ENCODE peak calls at places on chromosome 3, in nine cellular contexts. One of them, this sample, is unnamed. For H3K36me3, the result is how much of the 10 kb centered on the place peaks cover.

GRCh38 chr3:153669527-153669926 is 451.7 kb upstream of the ARHGEF26 start:
- DNase-seq in Peyer's patch: no peak
- DNase-seq in cardiac muscle cell: no peak
- DNase-seq in SK-N-SH: no peak
- DNase-seq in upper lobe of left lung: no peak
- DNase-seq in pancreas: no peak
- DNase-seq in neural progenitor cell: no peak
- DNase-seq in SJSA1: no peak
- DNase-seq in transverse colon: no peak
- DNase-seq in this sample: no peak

GRCh38 chr3:117036259-117036799 is 326.8 kb downstream of the TUSC7 start:
- DNase-seq in Peyer's patch: peak
- DNase-seq in cardiac muscle cell: peak
- DNase-seq in SK-N-SH: peak
- DNase-seq in upper lobe of left lung: no peak
- DNase-seq in pancreas: no peak
- DNase-seq in neural progenitor cell: no peak
- DNase-seq in SJSA1: peak
- DNase-seq in transverse colon: peak
- DNase-seq in this sample: no peak

GRCh38 chr3:120460862-120461261 is 10.1 kb upstream of the FSTL1 start:
- DNase-seq in Peyer's patch: no peak
- DNase-seq in cardiac muscle cell: no peak
- DNase-seq in SK-N-SH: no peak
- DNase-seq in upper lobe of left lung: no peak
- DNase-seq in pancreas: no peak
- DNase-seq in neural progenitor cell: no peak
- DNase-seq in SJSA1: no peak
- DNase-seq in transverse colon: no peak
- DNase-seq in this sample: no peak

GRCh38 chr3:3366391-3366790 is 186.9 kb upstream of the CRBN start:
- DNase-seq in Peyer's patch: no peak
- DNase-seq in cardiac muscle cell: no peak
- DNase-seq in SK-N-SH: no peak
- DNase-seq in upper lobe of left lung: no peak
- DNase-seq in pancreas: no peak
- DNase-seq in neural progenitor cell: no peak
- DNase-seq in SJSA1: no peak
- DNase-seq in transverse colon: no peak
- DNase-seq in this sample: no peak

GRCh38 chr3:176939022-176939817 is 258.1 kb downstream of the TBL1XR1 start:
- DNase-seq in Peyer's patch: peak
- DNase-seq in cardiac muscle cell: peak
- DNase-seq in SK-N-SH: peak
- DNase-seq in upper lobe of left lung: no peak
- DNase-seq in pancreas: no peak
- DNase-seq in neural progenitor cell: peak
- DNase-seq in SJSA1: peak
- DNase-seq in transverse colon: peak
- DNase-seq in this sample: peak

GRCh38 chr3:139561959-139562676 is 22.6 kb upstream of the RBP1 start:
- DNase-seq in Peyer's patch: peak
- DNase-seq in cardiac muscle cell: peak
- DNase-seq in SK-N-SH: peak
- DNase-seq in upper lobe of left lung: no peak
- DNase-seq in pancreas: no peak
- DNase-seq in neural progenitor cell: peak
- DNase-seq in SJSA1: peak
- DNase-seq in transverse colon: peak
- DNase-seq in this sample: peak

GRCh38 chr3:39372831-39373230 is 10.3 kb upstream of the SLC25A38 start:
- DNase-seq in Peyer's patch: no peak
- DNase-seq in cardiac muscle cell: no peak
- DNase-seq in SK-N-SH: no peak
- DNase-seq in upper lobe of left lung: no peak
- DNase-seq in pancreas: no peak
- DNase-seq in neural progenitor cell: no peak
- DNase-seq in SJSA1: no peak
- DNase-seq in transverse colon: no peak
- DNase-seq in this sample: no peak

GRCh38 chr3:186841637-186842036 is 873 bp upstream of the ADIPOQ start:
- DNase-seq in Peyer's patch: no peak
- DNase-seq in cardiac muscle cell: no peak
- DNase-seq in SK-N-SH: no peak
- DNase-seq in upper lobe of left lung: no peak
- DNase-seq in pancreas: no peak
- DNase-seq in neural progenitor cell: no peak
- DNase-seq in SJSA1: no peak
- DNase-seq in transverse colon: no peak
- DNase-seq in this sample: no peak

GRCh38 chr3:186099178-186099577 is 9.7 kb downstream of the ETV5 start:
- DNase-seq in Peyer's patch: no peak
- DNase-seq in cardiac muscle cell: peak
- DNase-seq in SK-N-SH: peak
- DNase-seq in upper lobe of left lung: no peak
- DNase-seq in pancreas: peak
- DNase-seq in neural progenitor cell: no peak
- DNase-seq in SJSA1: peak
- DNase-seq in transverse colon: peak
- DNase-seq in this sample: peak

GRCh38 chr3:188092648-188093047 is 61.3 kb upstream of the LPP start:
- DNase-seq in Peyer's patch: no peak
- DNase-seq in cardiac muscle cell: no peak
- DNase-seq in SK-N-SH: no peak
- DNase-seq in upper lobe of left lung: no peak
- DNase-seq in pancreas: no peak
- DNase-seq in neural progenitor cell: no peak
- DNase-seq in SJSA1: peak
- DNase-seq in transverse colon: no peak
- DNase-seq in this sample: no peak

GRCh38 chr3:43024183-43024865 is 45.2 kb downstream of the GASK1A start:
- DNase-seq in Peyer's patch: no peak
- DNase-seq in cardiac muscle cell: no peak
- DNase-seq in SK-N-SH: no peak
- DNase-seq in upper lobe of left lung: no peak
- DNase-seq in pancreas: no peak
- DNase-seq in neural progenitor cell: no peak
- DNase-seq in SJSA1: no peak
- DNase-seq in transverse colon: no peak
- DNase-seq in this sample: no peak

GRCh38 chr3:65425880-65426279 is 612.8 kb downstream of the MAGI1 start:
- DNase-seq in Peyer's patch: no peak
- DNase-seq in cardiac muscle cell: peak
- DNase-seq in SK-N-SH: peak
- DNase-seq in upper lobe of left lung: no peak
- DNase-seq in pancreas: no peak
- DNase-seq in neural progenitor cell: peak
- DNase-seq in SJSA1: no peak
- DNase-seq in transverse colon: no peak
- DNase-seq in this sample: no peak

GRCh38 chr3:48993834-48994233 is 3.8 kb downstream of the P4HTM start:
- DNase-seq in Peyer's patch: no peak
- DNase-seq in cardiac muscle cell: no peak
- DNase-seq in SK-N-SH: no peak
- DNase-seq in upper lobe of left lung: no peak
- DNase-seq in pancreas: no peak
- DNase-seq in neural progenitor cell: no peak
- DNase-seq in SJSA1: no peak
- DNase-seq in transverse colon: no peak
- DNase-seq in this sample: no peak

GRCh38 chr3:123881771-123882170 is 2.4 kb downstream of the MYLK start:
- DNase-seq in Peyer's patch: no peak
- DNase-seq in cardiac muscle cell: no peak
- DNase-seq in SK-N-SH: no peak
- DNase-seq in upper lobe of left lung: no peak
- DNase-seq in pancreas: no peak
- DNase-seq in neural progenitor cell: no peak
- DNase-seq in SJSA1: no peak
- DNase-seq in transverse colon: no peak
- DNase-seq in this sample: no peak

GRCh38 chr3:173371848-173372487 is 25.6 kb upstream of the NLGN1 start:
- DNase-seq in Peyer's patch: no peak
- DNase-seq in cardiac muscle cell: peak
- DNase-seq in SK-N-SH: peak
- DNase-seq in upper lobe of left lung: no peak
- DNase-seq in pancreas: no peak
- DNase-seq in neural progenitor cell: peak
- DNase-seq in SJSA1: peak
- DNase-seq in transverse colon: no peak
- DNase-seq in this sample: peak

GRCh38 chr3:136752327-136753111 is at the start of gene STAG1:
- DNase-seq in Peyer's patch: peak
- DNase-seq in cardiac muscle cell: peak
- DNase-seq in SK-N-SH: peak
- DNase-seq in upper lobe of left lung: peak
- DNase-seq in pancreas: peak
- DNase-seq in neural progenitor cell: peak
- DNase-seq in SJSA1: peak
- DNase-seq in transverse colon: peak
- DNase-seq in this sample: peak

GRCh38 chr3:50238549-50239026 is 2.6 kb downstream of the GNAI2 start:
- DNase-seq in Peyer's patch: peak
- DNase-seq in cardiac muscle cell: no peak
- DNase-seq in SK-N-SH: no peak
- DNase-seq in upper lobe of left lung: peak
- DNase-seq in pancreas: peak
- DNase-seq in neural progenitor cell: no peak
- DNase-seq in SJSA1: no peak
- DNase-seq in transverse colon: peak
- DNase-seq in this sample: no peak

GRCh38 chr3:46926447-46926846 is 48.9 kb downstream of the PTH1R start:
- DNase-seq in Peyer's patch: no peak
- DNase-seq in cardiac muscle cell: no peak
- DNase-seq in SK-N-SH: no peak
- DNase-seq in upper lobe of left lung: no peak
- DNase-seq in pancreas: no peak
- DNase-seq in neural progenitor cell: no peak
- DNase-seq in SJSA1: no peak
- DNase-seq in transverse colon: no peak
- DNase-seq in this sample: no peak

GRCh38 chr3:50139718-50140423 is 15.3 kb upstream of the SEMA3F start:
- DNase-seq in Peyer's patch: no peak
- DNase-seq in cardiac muscle cell: no peak
- DNase-seq in SK-N-SH: no peak
- DNase-seq in upper lobe of left lung: no peak
- DNase-seq in pancreas: no peak
- DNase-seq in neural progenitor cell: no peak
- DNase-seq in SJSA1: no peak
- DNase-seq in transverse colon: no peak
- DNase-seq in this sample: no peak

GRCh38 chr3:171825222-171825828 is 15.0 kb upstream of the PLD1 start:
- DNase-seq in Peyer's patch: no peak
- DNase-seq in cardiac muscle cell: peak
- DNase-seq in SK-N-SH: no peak
- DNase-seq in upper lobe of left lung: no peak
- DNase-seq in pancreas: no peak
- DNase-seq in neural progenitor cell: no peak
- DNase-seq in SJSA1: no peak
- DNase-seq in transverse colon: no peak
- DNase-seq in this sample: no peak

GRCh38 chr3:150765949-150766720 is 3.2 kb upstream of the SIAH2 start:
- DNase-seq in Peyer's patch: no peak
- DNase-seq in cardiac muscle cell: peak
- DNase-seq in SK-N-SH: no peak
- DNase-seq in upper lobe of left lung: no peak
- DNase-seq in pancreas: no peak
- DNase-seq in neural progenitor cell: peak
- DNase-seq in SJSA1: peak
- DNase-seq in transverse colon: no peak
- DNase-seq in this sample: no peak
- H3K4me3 ChIP-seq in Peyer's patch: no peak
- H3K4me3 ChIP-seq in cardiac muscle cell: no peak
- H3K4me3 ChIP-seq in SK-N-SH: no peak
- H3K4me3 ChIP-seq in upper lobe of left lung: no peak
- H3K4me3 ChIP-seq in pancreas: no peak
- H3K4me3 ChIP-seq in neural progenitor cell: no peak
- H3K4me3 ChIP-seq in SJSA1: no peak
- H3K4me3 ChIP-seq in transverse colon: no peak
- H3K4me3 ChIP-seq in this sample: no peak

DNA sequence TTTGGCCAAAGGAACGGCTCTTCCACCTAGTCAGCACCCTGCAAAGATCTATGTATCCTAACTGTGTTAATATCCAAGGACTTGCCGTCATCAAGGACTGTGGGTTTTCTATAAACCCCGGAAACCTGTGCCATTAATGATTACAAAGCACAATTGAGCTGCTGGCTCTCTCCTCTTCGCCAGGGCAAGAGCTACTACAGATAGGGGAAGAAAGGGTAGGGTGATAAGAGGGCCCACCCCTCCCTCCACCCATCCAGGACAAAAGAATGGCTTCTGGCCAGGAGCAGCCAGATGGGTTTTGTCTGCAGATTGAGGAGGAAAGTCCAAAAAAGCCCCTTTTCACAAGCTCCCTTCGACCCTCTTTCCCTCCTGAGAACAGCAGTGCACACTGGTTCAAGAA is 9.9 kb downstream of the RFT1 start:
- DNase-seq in Peyer's patch: no peak
- DNase-seq in cardiac muscle cell: no peak
- DNase-seq in SK-N-SH: no peak
- DNase-seq in upper lobe of left lung: no peak
- DNase-seq in pancreas: no peak
- DNase-seq in neural progenitor cell: no peak
- DNase-seq in SJSA1: no peak
- DNase-seq in transverse colon: no peak
- DNase-seq in this sample: no peak
- H3K27ac ChIP-seq in Peyer's patch: no peak
- H3K27ac ChIP-seq in cardiac muscle cell: no peak
- H3K27ac ChIP-seq in SK-N-SH: no peak
- H3K27ac ChIP-seq in upper lobe of left lung: no peak
- H3K27ac ChIP-seq in pancreas: no peak
- H3K27ac ChIP-seq in neural progenitor cell: no peak
- H3K27ac ChIP-seq in SJSA1: no peak
- H3K27ac ChIP-seq in transverse colon: no peak
- H3K27ac ChIP-seq in this sample: no peak

GRCh38 chr3:15591235-15591634 is 10.1 kb downstream of the HACL1 start:
- DNase-seq in Peyer's patch: no peak
- DNase-seq in cardiac muscle cell: no peak
- DNase-seq in SK-N-SH: no peak
- DNase-seq in upper lobe of left lung: no peak
- DNase-seq in pancreas: no peak
- DNase-seq in neural progenitor cell: no peak
- DNase-seq in SJSA1: no peak
- DNase-seq in transverse colon: no peak
- DNase-seq in this sample: no peak
- H3K36me3 ChIP-seq in Peyer's patch: half or more
- H3K36me3 ChIP-seq in cardiac muscle cell: under half
- H3K36me3 ChIP-seq in SK-N-SH: half or more
- H3K36me3 ChIP-seq in upper lobe of left lung: half or more
- H3K36me3 ChIP-seq in pancreas: under half
- H3K36me3 ChIP-seq in neural progenitor cell: under half
- H3K36me3 ChIP-seq in SJSA1: under half
- H3K36me3 ChIP-seq in transverse colon: under half
- H3K36me3 ChIP-seq in this sample: under half

DNA sequence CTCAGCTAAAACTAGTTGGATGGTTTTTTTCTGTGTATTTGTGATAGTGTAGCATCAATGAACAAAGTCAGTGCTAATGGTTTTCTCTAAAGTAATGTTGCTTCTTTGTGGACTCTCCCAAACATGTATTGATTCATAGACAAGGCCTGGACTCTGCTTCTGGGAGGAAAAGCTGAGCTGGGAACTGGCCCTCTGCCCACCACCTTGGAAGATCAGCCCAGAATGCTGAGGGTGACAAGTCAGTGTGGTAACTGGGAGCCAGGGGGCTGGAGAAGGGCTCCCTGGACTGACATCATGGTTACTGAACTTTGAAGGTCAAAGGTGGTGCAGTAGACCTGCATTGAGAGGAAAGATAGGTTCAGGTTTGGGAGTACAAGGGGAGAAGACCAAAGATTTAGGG is 3.0 kb downstream of the ARHGAP31 start:
- DNase-seq in Peyer's patch: no peak
- DNase-seq in cardiac muscle cell: peak
- DNase-seq in SK-N-SH: no peak
- DNase-seq in upper lobe of left lung: no peak
- DNase-seq in pancreas: no peak
- DNase-seq in neural progenitor cell: no peak
- DNase-seq in SJSA1: no peak
- DNase-seq in transverse colon: no peak
- DNase-seq in this sample: no peak
- H3K4me3 ChIP-seq in Peyer's patch: no peak
- H3K4me3 ChIP-seq in cardiac muscle cell: peak
- H3K4me3 ChIP-seq in SK-N-SH: peak
- H3K4me3 ChIP-seq in upper lobe of left lung: peak
- H3K4me3 ChIP-seq in pancreas: no peak
- H3K4me3 ChIP-seq in neural progenitor cell: no peak
- H3K4me3 ChIP-seq in SJSA1: no peak
- H3K4me3 ChIP-seq in transverse colon: no peak
- H3K4me3 ChIP-seq in this sample: no peak